ENCODE peak calls at places on chromosomes 7 and 10, in five cellular contexts. One of them, this sample, is unnamed.
A peak's percentile ranks its signal among the peaks of the same experiment; 100 is the strongest.

GRCh38 chr7:14902589-14902963 is at the start of gene DGKB:
- DNase-seq in NCI-H2081 treated with DMSO at 0.1 percent for 48 hours: peak; percentile 54
- DNase-seq in kidney tubule cell: peak; percentile 9
- DNase-seq in ACHN: no peak
- DNase-seq in retinal pigment epithelial cell: no peak
- DNase-seq in this sample: peak; percentile 16

GRCh38 chr10:129772472-129773358 is 191.4 kb downstream of the EBF3 start:
- DNase-seq in NCI-H2081 treated with DMSO at 0.1 percent for 48 hours: no peak
- DNase-seq in ACHN: no peak
- DNase-seq in retinal pigment epithelial cell: no peak
- DNase-seq in kidney tubule cell: no peak
- DNase-seq in this sample: no peak

GRCh38 chr10:123149162-123149567 is 1.2 kb downstream of the HMX2 start:
- DNase-seq in NCI-H2081 treated with DMSO at 0.1 percent for 48 hours: no peak
- DNase-seq in retinal pigment epithelial cell: no peak
- DNase-seq in ACHN: no peak
- DNase-seq in kidney tubule cell: no peak
- DNase-seq in this sample: no peak

GRCh38 chr10:129756912-129757861 is 206.9 kb downstream of the EBF3 start:
- DNase-seq in NCI-H2081 treated with DMSO at 0.1 percent for 48 hours: no peak
- DNase-seq in kidney tubule cell: peak; percentile 59
- DNase-seq in ACHN: peak; percentile 2
- DNase-seq in retinal pigment epithelial cell: no peak
- DNase-seq in this sample: no peak

GRCh38 chr10:102347236-102347828 is 48.2 kb upstream of the NFKB2 start:
- DNase-seq in ACHN: peak; percentile 81
- DNase-seq in NCI-H2081 treated with DMSO at 0.1 percent for 48 hours: no peak
- DNase-seq in retinal pigment epithelial cell: no peak
- DNase-seq in kidney tubule cell: peak; percentile 86
- DNase-seq in this sample: peak; percentile 48

GRCh38 chr7:33108591-33108930 is 643 bp downstream of the RP9 start:
- DNase-seq in NCI-H2081 treated with DMSO at 0.1 percent for 48 hours: no peak
- DNase-seq in retinal pigment epithelial cell: no peak
- DNase-seq in kidney tubule cell: no peak
- DNase-seq in ACHN: peak; percentile 52
- DNase-seq in this sample: no peak

GRCh38 chr7:25369794-25370193 is 141.5 kb upstream of the NPVF start:
- DNase-seq in kidney tubule cell: no peak
- DNase-seq in retinal pigment epithelial cell: no peak
- DNase-seq in NCI-H2081 treated with DMSO at 0.1 percent for 48 hours: no peak
- DNase-seq in ACHN: no peak
- DNase-seq in this sample: no peak

GRCh38 chr10:112271982-112272381 is 11.2 kb upstream of the TECTB start:
- DNase-seq in retinal pigment epithelial cell: no peak
- DNase-seq in ACHN: no peak
- DNase-seq in NCI-H2081 treated with DMSO at 0.1 percent for 48 hours: no peak
- DNase-seq in kidney tubule cell: no peak
- DNase-seq in this sample: peak; percentile 76

GRCh38 chr7:101553018-101553770 is 75.9 kb downstream of the MYL10 start:
- DNase-seq in kidney tubule cell: no peak
- DNase-seq in NCI-H2081 treated with DMSO at 0.1 percent for 48 hours: no peak
- DNase-seq in retinal pigment epithelial cell: no peak
- DNase-seq in ACHN: no peak
- DNase-seq in this sample: no peak

GRCh38 chr10:63487990-63488389 is 22.2 kb upstream of the JMJD1C start:
- DNase-seq in NCI-H2081 treated with DMSO at 0.1 percent for 48 hours: no peak
- DNase-seq in ACHN: no peak
- DNase-seq in retinal pigment epithelial cell: no peak
- DNase-seq in kidney tubule cell: no peak
- DNase-seq in this sample: no peak

GRCh38 chr10:12914111-12914510 is 87.4 kb downstream of the CCDC3 start:
- DNase-seq in ACHN: no peak
- DNase-seq in NCI-H2081 treated with DMSO at 0.1 percent for 48 hours: no peak
- DNase-seq in kidney tubule cell: no peak
- DNase-seq in retinal pigment epithelial cell: no peak
- DNase-seq in this sample: no peak

GRCh38 chr10:6279540-6280267 is 77.0 kb downstream of the PFKFB3 start:
- DNase-seq in NCI-H2081 treated with DMSO at 0.1 percent for 48 hours: no peak
- DNase-seq in retinal pigment epithelial cell: peak; percentile 66
- DNase-seq in kidney tubule cell: peak; percentile 100
- DNase-seq in ACHN: peak; percentile 92
- DNase-seq in this sample: peak; percentile 51

GRCh38 chr7:266851-267840 is 22.8 kb upstream of the FOXL3 start:
- DNase-seq in retinal pigment epithelial cell: no peak
- DNase-seq in kidney tubule cell: peak; percentile 30
- DNase-seq in ACHN: no peak
- DNase-seq in NCI-H2081 treated with DMSO at 0.1 percent for 48 hours: no peak
- DNase-seq in this sample: peak; percentile 3

GRCh38 chr7:50185951-50186697 is 93.1 kb upstream of the ZPBP start:
- DNase-seq in NCI-H2081 treated with DMSO at 0.1 percent for 48 hours: no peak
- DNase-seq in retinal pigment epithelial cell: no peak
- DNase-seq in kidney tubule cell: no peak
- DNase-seq in ACHN: no peak
- DNase-seq in this sample: no peak

GRCh38 chr10:100008142-100008522 is 1.6 kb downstream of the DNMBP start:
- DNase-seq in kidney tubule cell: no peak
- DNase-seq in ACHN: peak; percentile 27
- DNase-seq in NCI-H2081 treated with DMSO at 0.1 percent for 48 hours: no peak
- DNase-seq in retinal pigment epithelial cell: no peak
- DNase-seq in this sample: peak; percentile 82

GRCh38 chr10:56653289-56653688 is 292.2 kb upstream of the ZWINT start:
- DNase-seq in kidney tubule cell: no peak
- DNase-seq in retinal pigment epithelial cell: no peak
- DNase-seq in ACHN: no peak
- DNase-seq in NCI-H2081 treated with DMSO at 0.1 percent for 48 hours: no peak
- DNase-seq in this sample: no peak

This sample was measured in amniotic epithelial cell.